ENCODE peak calls at places on chromosome 21, in eight cellular contexts. One of them, this sample, is unnamed.

GRCh38 chr21:43667191-43667904 is 8.0 kb downstream of the RRP1B start:
- DNase-seq in tibial nerve: no peak
- DNase-seq in uterus: no peak
- DNase-seq in suprapubic skin: no peak
- DNase-seq in IMR-90: peak; percentile 81
- DNase-seq in spleen: no peak
- DNase-seq in HepG2: no peak
- DNase-seq in A549: no peak
- DNase-seq in this sample: no peak

GRCh38 chr21:43345746-43346409 is 81.1 kb downstream of the SIK1 start:
- DNase-seq in tibial nerve: no peak
- DNase-seq in uterus: no peak
- DNase-seq in suprapubic skin: no peak
- DNase-seq in IMR-90: peak; percentile 85
- DNase-seq in spleen: no peak
- DNase-seq in HepG2: peak; percentile 66
- DNase-seq in A549: no peak
- DNase-seq in this sample: no peak

GRCh38 chr21:44305691-44306090 is 5.8 kb downstream of the PFKL start:
- DNase-seq in tibial nerve: no peak
- DNase-seq in uterus: no peak
- DNase-seq in suprapubic skin: no peak
- DNase-seq in IMR-90: no peak
- DNase-seq in spleen: no peak
- DNase-seq in HepG2: no peak
- DNase-seq in A549: no peak
- DNase-seq in this sample: no peak

GRCh38 chr21:28148400-28149064 is 844.1 kb downstream of the LTN1 start:
- DNase-seq in tibial nerve: no peak
- DNase-seq in uterus: no peak
- DNase-seq in suprapubic skin: no peak
- DNase-seq in IMR-90: peak; percentile 19
- DNase-seq in spleen: no peak
- DNase-seq in HepG2: no peak
- DNase-seq in A549: no peak
- DNase-seq in this sample: peak; percentile 23

GRCh38 chr21:33762798-33763572 is 120.7 kb downstream of the ITSN1 start:
- DNase-seq in tibial nerve: no peak
- DNase-seq in uterus: no peak
- DNase-seq in suprapubic skin: no peak
- DNase-seq in IMR-90: peak; percentile 24
- DNase-seq in spleen: no peak
- DNase-seq in HepG2: no peak
- DNase-seq in A549: no peak
- DNase-seq in this sample: no peak

GRCh38 chr21:44606495-44606894 is 5.4 kb upstream of the KRTAP10-8 start:
- DNase-seq in tibial nerve: no peak
- DNase-seq in uterus: no peak
- DNase-seq in suprapubic skin: no peak
- DNase-seq in IMR-90: no peak
- DNase-seq in spleen: no peak
- DNase-seq in HepG2: no peak
- DNase-seq in A549: no peak
- DNase-seq in this sample: no peak

GRCh38 chr21:44955803-44956175 is 16.0 kb downstream of the SLX9 start:
- DNase-seq in tibial nerve: no peak
- DNase-seq in uterus: no peak
- DNase-seq in suprapubic skin: no peak
- DNase-seq in IMR-90: no peak
- DNase-seq in spleen: peak; percentile 55
- DNase-seq in HepG2: no peak
- DNase-seq in A549: no peak
- DNase-seq in this sample: no peak

GRCh38 chr21:43348801-43349261 is 78.1 kb downstream of the SIK1 start:
- DNase-seq in tibial nerve: no peak
- DNase-seq in uterus: no peak
- DNase-seq in suprapubic skin: no peak
- DNase-seq in IMR-90: no peak
- DNase-seq in spleen: no peak
- DNase-seq in HepG2: no peak
- DNase-seq in A549: no peak
- DNase-seq in this sample: no peak

GRCh38 chr21:44344541-44345183 is 5.5 kb upstream of the CFAP410 start:
- DNase-seq in tibial nerve: no peak
- DNase-seq in uterus: no peak
- DNase-seq in suprapubic skin: no peak
- DNase-seq in IMR-90: no peak
- DNase-seq in spleen: no peak
- DNase-seq in HepG2: no peak
- DNase-seq in A549: no peak
- DNase-seq in this sample: no peak

GRCh38 chr21:44443291-44443890 is 11.9 kb upstream of the LRRC3 start:
- DNase-seq in tibial nerve: no peak
- DNase-seq in uterus: no peak
- DNase-seq in suprapubic skin: peak; percentile 39
- DNase-seq in IMR-90: no peak
- DNase-seq in spleen: peak; percentile 64
- DNase-seq in HepG2: no peak
- DNase-seq in A549: no peak
- DNase-seq in this sample: no peak

GRCh38 chr21:31597683-31598082 is 61.8 kb upstream of the SOD1 start:
- DNase-seq in tibial nerve: no peak
- DNase-seq in uterus: no peak
- DNase-seq in suprapubic skin: no peak
- DNase-seq in IMR-90: no peak
- DNase-seq in spleen: no peak
- DNase-seq in HepG2: no peak
- DNase-seq in A549: no peak
- DNase-seq in this sample: no peak

GRCh38 chr21:38937844-38938243 is 132.1 kb downstream of the ETS2 start:
- DNase-seq in tibial nerve: no peak
- DNase-seq in uterus: no peak
- DNase-seq in suprapubic skin: no peak
- DNase-seq in IMR-90: no peak
- DNase-seq in spleen: no peak
- DNase-seq in HepG2: no peak
- DNase-seq in A549: no peak
- DNase-seq in this sample: no peak

GRCh38 chr21:43262427-43262826 is 93.6 kb downstream of the CRYAA start:
- DNase-seq in tibial nerve: no peak
- DNase-seq in uterus: no peak
- DNase-seq in suprapubic skin: no peak
- DNase-seq in IMR-90: peak; percentile 19
- DNase-seq in spleen: peak; percentile 68
- DNase-seq in HepG2: no peak
- DNase-seq in A549: no peak
- DNase-seq in this sample: no peak

GRCh38 chr21:38496224-38496623 is 2.1 kb downstream of the ERG start:
- DNase-seq in tibial nerve: no peak
- DNase-seq in uterus: no peak
- DNase-seq in suprapubic skin: no peak
- DNase-seq in IMR-90: no peak
- DNase-seq in spleen: no peak
- DNase-seq in HepG2: no peak
- DNase-seq in A549: no peak
- DNase-seq in this sample: no peak

GRCh38 chr21:32648165-32648564 is 36.0 kb upstream of the CFAP298 start:
- DNase-seq in tibial nerve: no peak
- DNase-seq in uterus: no peak
- DNase-seq in suprapubic skin: no peak
- DNase-seq in IMR-90: no peak
- DNase-seq in spleen: no peak
- DNase-seq in HepG2: no peak
- DNase-seq in A549: no peak
- DNase-seq in this sample: no peak

GRCh38 chr21:45000637-45001133 is 60.9 kb downstream of the SLX9 start:
- DNase-seq in tibial nerve: no peak
- DNase-seq in uterus: no peak
- DNase-seq in suprapubic skin: peak; percentile 58
- DNase-seq in IMR-90: no peak
- DNase-seq in spleen: peak; percentile 73
- DNase-seq in HepG2: no peak
- DNase-seq in A549: no peak
- DNase-seq in this sample: no peak

DNA sequence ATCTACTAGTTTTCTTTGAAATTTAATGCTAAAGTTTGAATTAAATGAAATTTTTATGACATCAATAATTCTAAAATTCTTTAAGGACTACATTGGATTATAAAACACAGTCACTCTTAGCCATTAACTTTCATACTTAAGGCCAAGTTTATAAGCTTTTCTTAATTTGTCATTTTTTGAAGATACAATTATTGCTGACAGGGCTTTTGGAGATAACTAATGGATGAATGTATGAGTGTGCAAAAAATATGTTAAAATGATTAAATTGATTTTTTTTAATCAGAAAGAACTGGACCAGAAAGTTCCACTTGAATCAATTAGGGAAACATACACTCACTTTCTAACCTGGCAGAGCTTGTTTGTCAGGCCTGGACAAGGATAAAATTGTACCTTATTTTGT is 70.3 kb upstream of the CHODL start:
- DNase-seq in tibial nerve: no peak
- DNase-seq in uterus: no peak
- DNase-seq in suprapubic skin: no peak
- DNase-seq in IMR-90: no peak
- DNase-seq in spleen: no peak
- DNase-seq in HepG2: no peak
- DNase-seq in A549: no peak
- DNase-seq in this sample: no peak
- TF ChIP-seq POLR2A in tibial nerve: no peak
- TF ChIP-seq POLR2A in uterus: no peak
- TF ChIP-seq POLR2A in suprapubic skin: no peak
- TF ChIP-seq POLR2A in IMR-90: no peak
- TF ChIP-seq POLR2A in spleen: no peak
- TF ChIP-seq POLR2A in HepG2: no peak
- TF ChIP-seq POLR2A in A549: no peak
- TF ChIP-seq POLR2A in this sample: no peak

DNA sequence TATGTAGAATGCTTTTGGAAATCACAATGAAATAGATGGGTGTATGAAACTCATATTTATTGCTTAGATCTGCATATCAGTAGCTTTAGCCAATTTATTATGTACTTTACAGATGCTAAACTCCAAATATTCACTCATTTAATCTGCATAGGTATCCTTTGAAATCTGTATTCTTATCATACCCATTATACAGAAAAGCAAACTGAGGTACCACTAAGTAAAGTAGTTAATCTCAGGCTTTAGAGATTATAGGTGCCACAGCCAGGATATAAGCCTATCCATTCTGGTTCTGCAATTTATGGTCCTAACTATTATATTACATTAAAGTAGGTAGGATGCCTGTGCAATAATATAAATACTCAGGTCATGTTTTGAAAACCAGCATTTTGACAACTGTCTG is 369.4 kb downstream of the NCAM2 start:
- DNase-seq in tibial nerve: no peak
- DNase-seq in uterus: no peak
- DNase-seq in suprapubic skin: no peak
- DNase-seq in IMR-90: no peak
- DNase-seq in spleen: no peak
- DNase-seq in HepG2: no peak
- DNase-seq in A549: no peak
- DNase-seq in this sample: no peak
- H3K4me3 ChIP-seq in tibial nerve: no peak overlapping the region
- H3K4me3 ChIP-seq in uterus: no peak overlapping the region
- H3K4me3 ChIP-seq in suprapubic skin: no peak overlapping the region
- H3K4me3 ChIP-seq in IMR-90: no peak overlapping the region
- H3K4me3 ChIP-seq in spleen: no peak overlapping the region
- H3K4me3 ChIP-seq in HepG2: no peak overlapping the region
- H3K4me3 ChIP-seq in A549: no peak overlapping the region
- H3K4me3 ChIP-seq in this sample: no peak overlapping the region

GRCh38 chr21:25579402-25580016 is 27.8 kb downstream of the MRPL39 start:
- DNase-seq in tibial nerve: no peak
- DNase-seq in uterus: no peak
- DNase-seq in suprapubic skin: no peak
- DNase-seq in IMR-90: no peak
- DNase-seq in spleen: no peak
- DNase-seq in HepG2: no peak
- DNase-seq in A549: no peak
- DNase-seq in this sample: no peak

GRCh38 chr21:25573409-25574206 is 33.7 kb downstream of the MRPL39 start:
- DNase-seq in tibial nerve: no peak
- DNase-seq in uterus: no peak
- DNase-seq in suprapubic skin: no peak
- DNase-seq in IMR-90: peak; percentile 99
- DNase-seq in spleen: no peak
- DNase-seq in HepG2: peak; percentile 6
- DNase-seq in A549: peak; percentile 23
- DNase-seq in this sample: no peak

GRCh38 chr21:25582164-25582563 is 25.1 kb downstream of the MRPL39 start:
- DNase-seq in tibial nerve: no peak
- DNase-seq in uterus: no peak
- DNase-seq in suprapubic skin: no peak
- DNase-seq in IMR-90: no peak
- DNase-seq in spleen: no peak
- DNase-seq in HepG2: no peak
- DNase-seq in A549: no peak
- DNase-seq in this sample: no peak

GRCh38 chr21:25578070-25578961 is 29.0 kb downstream of the MRPL39 start:
- DNase-seq in tibial nerve: no peak
- DNase-seq in uterus: no peak
- DNase-seq in suprapubic skin: no peak
- DNase-seq in IMR-90: peak; percentile 36
- DNase-seq in spleen: no peak
- DNase-seq in HepG2: peak; percentile 6
- DNase-seq in A549: no peak
- DNase-seq in this sample: no peak

GRCh38 chr21:25577765-25578069 is 29.6 kb downstream of the MRPL39 start:
- DNase-seq in tibial nerve: no peak
- DNase-seq in uterus: no peak
- DNase-seq in suprapubic skin: no peak
- DNase-seq in IMR-90: no peak
- DNase-seq in spleen: no peak
- DNase-seq in HepG2: no peak
- DNase-seq in A549: no peak
- DNase-seq in this sample: no peak
- TF ChIP-seq POLR2A in tibial nerve: no peak
- TF ChIP-seq POLR2A in uterus: no peak
- TF ChIP-seq POLR2A in suprapubic skin: no peak
- TF ChIP-seq POLR2A in IMR-90: no peak
- TF ChIP-seq POLR2A in spleen: no peak
- TF ChIP-seq POLR2A in HepG2: no peak
- TF ChIP-seq POLR2A in A549: no peak
- TF ChIP-seq POLR2A in this sample: no peak

DNA sequence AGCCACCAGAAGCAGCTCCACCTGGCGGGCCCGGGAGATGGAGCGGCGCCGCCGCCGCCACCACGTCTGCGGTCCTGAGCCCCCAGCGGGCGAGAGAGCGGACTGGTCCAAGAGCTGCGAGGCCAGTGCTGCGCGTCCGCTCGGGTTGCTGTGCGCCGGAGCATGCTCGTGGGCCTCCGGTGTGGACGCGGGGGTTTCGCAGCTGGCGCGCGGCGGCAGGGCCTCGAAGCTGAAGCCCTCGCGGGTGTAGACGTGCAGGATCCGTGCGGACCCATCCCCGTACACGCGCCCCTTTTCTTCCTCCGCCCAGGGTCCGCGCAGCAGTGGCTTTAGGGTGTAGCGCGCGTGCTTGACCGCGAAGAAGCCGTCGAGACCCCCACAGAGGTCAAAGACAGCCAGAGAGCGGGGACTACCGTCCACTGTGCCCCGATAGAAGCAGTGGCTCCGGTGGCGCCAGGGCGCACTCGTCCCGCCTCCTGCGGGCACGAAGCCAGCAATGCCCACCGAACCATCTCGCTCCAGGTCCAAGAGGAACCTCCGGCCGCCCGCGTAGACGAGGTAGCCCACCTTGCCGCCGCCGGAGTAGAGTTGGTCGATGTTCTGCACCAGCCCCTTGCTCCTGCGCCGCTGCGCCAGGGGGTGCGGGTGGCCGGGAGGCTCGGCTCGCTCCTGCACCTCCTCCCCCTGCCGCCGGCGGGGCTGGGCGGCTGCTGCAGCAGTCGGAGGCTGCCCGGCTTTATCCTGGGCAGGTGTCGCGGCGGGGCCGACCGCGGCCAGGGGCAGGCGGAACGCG is 1.1 kb downstream of the ADAMTS5 start:
- DNase-seq in tibial nerve: no peak
- DNase-seq in uterus: peak; percentile 83
- DNase-seq in suprapubic skin: peak; percentile 65
- DNase-seq in IMR-90: peak; percentile 12
- DNase-seq in spleen: peak; percentile 66
- DNase-seq in HepG2: no peak
- DNase-seq in A549: no peak
- DNase-seq in this sample: peak; percentile 14
- H3K4me3 ChIP-seq in tibial nerve: peak overlapping the region; percentile 47
- H3K4me3 ChIP-seq in uterus: peak overlapping the region; percentile 66
- H3K4me3 ChIP-seq in suprapubic skin: peak overlapping the region; percentile 56
- H3K4me3 ChIP-seq in IMR-90: peak overlapping the region; percentile 65
- H3K4me3 ChIP-seq in spleen: peak overlapping the region; percentile 41
- H3K4me3 ChIP-seq in HepG2: no peak overlapping the region
- H3K4me3 ChIP-seq in A549: no peak overlapping the region
- H3K4me3 ChIP-seq in this sample: peak overlapping the region; percentile 68